ENCODE peak calls at places on chromosomes 1 and 21, in nine cellular contexts. H is CD4-positive, alpha-beta memory T cell; L is MM.1S; C is left lung; I is endothelial cell of umbilical vein; P is lung; T is pancreas; R is GM23248; J is cardiac muscle cell. Z is an unnamed sample. For H3K4me1, H3K36me3 and H3K27me3, the result is how much of the 10 kb centered on the place peaks cover.

GRCh38 chr21:37639756-37640155 is 273.2 kb downstream of the DYRK1A start:
- DNase-seq in H (no peak), L (no peak), C (no peak), I (peak), P (no peak), T (no peak), R (no peak), J (no peak), Z (no peak)

GRCh38 chr1:105437847-105438246 is 1618.6 kb upstream of the PRMT6 start:
- DNase-seq in H (no peak), L (no peak), C (no peak), I (no peak), P (no peak), T (no peak), R (no peak), J (no peak), Z (no peak)

GRCh38 chr1:244316986-244317655 is 134.6 kb downstream of the ADSS2 start:
- DNase-seq in H (no peak), L (no peak), C (no peak), I (no peak), P (peak), T (no peak), R (no peak), J (no peak), Z (no peak)

GRCh38 chr1:246959944-246960693 is 28.4 kb upstream of the AHCTF1 start:
- DNase-seq in H (no peak), L (no peak), C (no peak), I (peak), P (no peak), T (no peak), R (no peak), J (no peak), Z (no peak)

GRCh38 chr1:30199563-30199962 is 523.8 kb downstream of the MATN1 start:
- DNase-seq in H (no peak), L (no peak), C (no peak), I (no peak), P (peak), T (no peak), R (no peak), J (no peak), Z (no peak)

GRCh38 chr1:221527886-221528634 is 213.8 kb downstream of the DUSP10 start:
- DNase-seq in H (no peak), L (no peak), C (no peak), I (no peak), P (no peak), T (no peak), R (no peak), J (no peak), Z (no peak)

GRCh38 chr1:145707183-145707867 is at the start of gene PDZK1:
- DNase-seq in H (no peak), L (no peak), C (no peak), I (no peak), P (no peak), T (peak), R (no peak), J (no peak), Z (no peak)

GRCh38 chr1:53375440-53375839 is 47.6 kb upstream of the LRP8 start:
- DNase-seq in H (no peak), L (no peak), C (peak), I (no peak), P (no peak), T (no peak), R (no peak), J (no peak), Z (no peak)

GRCh38 chr21:28781602-28782274 is 210.9 kb downstream of the LTN1 start:
- DNase-seq in H (peak), L (peak), C (no peak), I (peak), P (no peak), T (no peak), R (peak), J (peak), Z (no peak)

GRCh38 chr1:34896612-34897011 is 32.8 kb downstream of the DLGAP3 start:
- DNase-seq in H (no peak), L (no peak), C (no peak), I (no peak), P (no peak), T (no peak), R (no peak), J (no peak), Z (no peak)

GRCh38 chr1:37415611-37416244 is 58.7 kb upstream of the ZC3H12A start:
- DNase-seq in H (no peak), L (no peak), C (no peak), I (no peak), P (no peak), T (no peak), R (no peak), J (no peak), Z (no peak)

GRCh38 chr1:222240536-222241181 is 307.2 kb downstream of the HHIPL2 start:
- DNase-seq in H (no peak), L (no peak), C (no peak), I (no peak), P (no peak), T (no peak), R (peak), J (no peak), Z (no peak)

GRCh38 chr1:29388884-29389283 is 152.6 kb downstream of the PTPRU start:
- DNase-seq in H (no peak), L (no peak), C (no peak), I (no peak), P (no peak), T (no peak), R (no peak), J (no peak), Z (no peak)

GRCh38 chr1:231676487-231676886 is 49.9 kb downstream of the DISC1 start:
- DNase-seq in H (no peak), L (no peak), C (no peak), I (no peak), P (no peak), T (no peak), R (no peak), J (no peak), Z (no peak)

GRCh38 chr1:6447016-6447817 is 18.8 kb downstream of the TNFRSF25 start:
- DNase-seq in H (peak), L (no peak), C (no peak), I (no peak), P (no peak), T (peak), R (no peak), J (peak), Z (no peak)

GRCh38 chr21:17602874-17603273 is 9.8 kb downstream of the BTG3 start:
- DNase-seq in H (no peak), L (no peak), C (no peak), I (no peak), P (no peak), T (no peak), R (peak), J (no peak), Z (no peak)

GRCh38 chr21:16842716-16843115 is 670.1 kb upstream of the CXADR start:
- DNase-seq in H (no peak), L (no peak), C (no peak), I (no peak), P (no peak), T (no peak), R (peak), J (no peak), Z (no peak)

GRCh38 chr21:41183575-41183974 is 15.6 kb downstream of the BACE2 start:
- DNase-seq in H (no peak), L (no peak), C (no peak), I (no peak), P (no peak), T (no peak), R (no peak), J (no peak), Z (no peak)

GRCh38 chr1:72281637-72282270 is 585 bp downstream of the NEGR1 start:
- DNase-seq in H (peak), L (no peak), C (no peak), I (no peak), P (no peak), T (no peak), R (peak), J (no peak), Z (peak)

GRCh38 chr1:245798367-245798747 is 643.6 kb downstream of the KIF26B start:
- DNase-seq in H (no peak), L (no peak), C (no peak), I (no peak), P (no peak), T (no peak), R (no peak), J (peak), Z (no peak)

GRCh38 chr1:54294846-54295245 is 94.9 kb downstream of the MRPL37 start:
- DNase-seq in H (no peak), L (no peak), C (no peak), I (no peak), P (no peak), T (no peak), R (peak), J (no peak), Z (no peak)

GRCh38 chr1:226821719-226822085 is 48.7 kb upstream of the PSEN2 start:
- DNase-seq in H (no peak), L (no peak), C (no peak), I (peak), P (no peak), T (no peak), R (peak), J (no peak), Z (no peak)

GRCh38 chr1:60129916-60130315 is 56.3 kb upstream of the C1orf87 start:
- DNase-seq in H (no peak), L (no peak), C (no peak), I (no peak), P (no peak), T (no peak), R (peak), J (no peak), Z (no peak)

GRCh38 chr1:233704125-233704881 is 90.4 kb downstream of the KCNK1 start:
- DNase-seq in H (no peak), L (no peak), C (no peak), I (no peak), P (no peak), T (no peak), R (peak), J (no peak), Z (no peak)

GRCh38 chr1:17212487-17213121 is 7.7 kb downstream of the PADI1 start:
- DNase-seq in H (peak), L (no peak), C (no peak), I (peak), P (no peak), T (peak), R (peak), J (peak), Z (peak)

GRCh38 chr1:245652660-245653427 is 498.1 kb downstream of the KIF26B start:
- DNase-seq in H (no peak), L (no peak), C (no peak), I (no peak), P (no peak), T (no peak), R (no peak), J (peak), Z (no peak)

GRCh38 chr1:26820784-26821269 is 5.7 kb upstream of the ZDHHC18 start:
- DNase-seq in H (peak), L (peak), C (no peak), I (no peak), P (no peak), T (no peak), R (no peak), J (no peak), Z (peak)

GRCh38 chr1:5999711-6000443 is 7.7 kb upstream of the NPHP4 start:
- DNase-seq in H (no peak), L (no peak), C (peak), I (no peak), P (no peak), T (peak), R (no peak), J (no peak), Z (no peak)

GRCh38 chr1:45155423-45155822 is 51.0 kb downstream of the ZSWIM5 start:
- DNase-seq in H (no peak), L (no peak), C (no peak), I (no peak), P (no peak), T (no peak), R (no peak), J (no peak), Z (no peak)

GRCh38 chr1:84573481-84573966 is 716 bp downstream of the CTBS start:
- DNase-seq in H (no peak), L (peak), C (no peak), I (no peak), P (no peak), T (no peak), R (peak), J (no peak), Z (no peak)

GRCh38 chr21:31781737-31782136 is 49.8 kb upstream of the SCAF4 start:
- DNase-seq in H (no peak), L (no peak), C (peak), I (no peak), P (peak), T (no peak), R (peak), J (no peak), Z (no peak)

GRCh38 chr1:61523219-61523618 is 201.7 kb downstream of the TM2D1 start:
- DNase-seq in H (no peak), L (no peak), C (no peak), I (no peak), P (no peak), T (no peak), R (no peak), J (no peak), Z (no peak)

GRCh38 chr1:19443321-19443720 is 42.0 kb downstream of the CAPZB start:
- DNase-seq in H (no peak), L (no peak), C (no peak), I (no peak), P (no peak), T (no peak), R (no peak), J (no peak), Z (no peak)

GRCh38 chr1:19442150-19443096 is 42.9 kb downstream of the CAPZB start:
- DNase-seq in H (no peak), L (no peak), C (no peak), I (peak), P (no peak), T (no peak), R (peak), J (no peak), Z (no peak)

GRCh38 chr1:19438552-19439196 is 46.7 kb downstream of the CAPZB start:
- DNase-seq in H (no peak), L (no peak), C (no peak), I (no peak), P (no peak), T (no peak), R (peak), J (no peak), Z (no peak)

GRCh38 chr1:19439464-19440171 is 45.7 kb downstream of the CAPZB start:
- DNase-seq in H (peak), L (no peak), C (no peak), I (peak), P (no peak), T (no peak), R (peak), J (peak), Z (peak)

GRCh38 chr1:19441048-19441447 is 44.3 kb downstream of the CAPZB start:
- DNase-seq in H (no peak), L (no peak), C (no peak), I (no peak), P (no peak), T (no peak), R (peak), J (no peak), Z (no peak)
- H3K4me1 ChIP-seq in H (half or more), L (under half), C (under half), I (half or more), P (under half), T (under half), R (half or more), J (under half), Z (half or more)

GRCh38 chr1:212951058-212951923 is 950 bp downstream of the VASH2 start:
- DNase-seq in H (peak), L (no peak), C (no peak), I (no peak), P (no peak), T (peak), R (peak), J (peak), Z (no peak)
- H3K36me3 ChIP-seq in H (under half), L (under half), C (under half), I (under half), P (under half), T (under half), R (under half), J (under half), Z (under half)

DNA sequence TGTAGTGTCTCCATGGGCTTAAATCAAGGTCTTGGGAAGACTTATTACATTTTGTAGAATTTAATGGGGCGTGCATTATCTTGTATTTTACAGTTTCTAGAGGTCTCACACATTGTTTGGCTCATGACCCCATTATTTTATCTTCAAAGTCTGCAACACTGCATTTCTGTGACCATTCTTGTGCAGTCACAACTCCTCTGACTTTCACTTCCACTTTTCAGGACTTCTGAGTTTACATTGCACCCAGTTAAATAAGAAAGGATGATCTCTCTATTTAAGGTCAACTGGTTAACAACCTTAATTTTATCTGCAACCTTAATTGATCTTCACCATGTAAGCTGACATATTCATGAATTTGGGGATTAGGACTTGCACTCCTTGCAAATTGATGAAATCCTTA is 1186.6 kb downstream of the MRPL39 start:
- DNase-seq in H (no peak), L (peak), C (no peak), I (no peak), P (no peak), T (no peak), R (no peak), J (no peak), Z (no peak)
- H3K27me3 ChIP-seq in H (under half), L (under half), C (under half), I (under half), P (under half), T (under half), R (under half), J (under half), Z (under half)

DNA sequence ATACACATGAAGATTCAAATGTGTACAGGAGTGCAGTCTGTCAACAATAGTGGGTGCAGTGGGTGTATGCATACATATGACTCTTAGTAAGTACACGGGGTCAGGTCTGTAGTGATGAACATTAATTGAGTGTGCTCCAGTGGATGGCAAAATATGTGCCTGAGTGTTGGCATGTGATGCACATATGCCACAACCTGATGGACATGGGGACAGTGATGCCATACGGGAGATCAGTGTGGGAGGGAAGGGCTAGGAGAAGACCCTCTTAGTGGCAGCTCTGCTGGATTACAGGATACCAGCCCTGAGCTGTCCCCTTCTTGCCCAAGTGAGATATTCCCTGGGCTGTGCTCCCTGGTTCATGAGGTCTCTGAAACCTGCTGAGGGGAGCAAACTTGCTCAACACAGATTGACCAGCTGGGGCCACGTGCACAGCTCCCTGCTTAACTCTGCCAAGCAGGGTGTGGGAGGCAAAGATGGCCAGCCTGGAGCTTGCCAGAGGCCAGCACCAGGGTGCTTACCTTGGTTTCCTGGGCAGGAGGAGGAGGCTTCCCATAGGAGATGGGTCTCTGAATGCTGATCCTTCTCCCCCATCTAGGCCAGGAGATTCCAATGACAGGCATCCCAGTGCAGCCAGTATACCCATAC is 2.2 kb downstream of the SHISA4 start:
- DNase-seq in H (no peak), L (no peak), C (no peak), I (no peak), P (no peak), T (no peak), R (no peak), J (no peak), Z (no peak)
- H3K4me1 ChIP-seq in H (under half), L (under half), C (under half), I (under half), P (under half), T (under half), R (under half), J (under half), Z (under half)

DNA sequence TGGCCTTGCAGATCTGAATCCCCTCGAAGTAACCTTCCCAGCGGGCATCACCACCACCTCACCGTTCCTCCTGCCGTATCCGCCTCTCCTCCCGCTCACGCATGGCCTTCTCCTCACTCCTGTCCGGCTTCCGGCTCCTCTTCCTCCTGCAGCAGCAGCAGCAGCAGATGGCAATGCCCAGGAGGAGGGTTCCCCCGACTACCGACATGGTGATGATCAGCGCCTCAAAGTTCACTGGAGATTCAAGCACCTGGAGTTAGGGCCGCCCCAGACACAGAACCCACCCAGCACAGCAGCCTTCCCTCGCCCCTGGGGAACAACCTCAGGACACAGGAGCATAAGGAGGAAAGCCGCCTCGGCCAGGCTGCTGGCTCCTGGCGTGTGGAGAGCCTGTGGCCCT is 17.4 kb downstream of the PTTG1IP start:
- DNase-seq in H (no peak), L (peak), C (no peak), I (no peak), P (no peak), T (no peak), R (no peak), J (no peak), Z (no peak)
- H3K36me3 ChIP-seq in H (half or more), L (under half), C (under half), I (half or more), P (half or more), T (under half), R (half or more), J (under half), Z (under half)

GRCh38 chr1:166972827-166973226 is 2.5 kb downstream of the ILDR2 start:
- DNase-seq in H (no peak), L (no peak), C (no peak), I (no peak), P (no peak), T (no peak), R (no peak), J (peak), Z (no peak)

GRCh38 chr1:166975361-166976129 is at the start of gene ILDR2:
- DNase-seq in H (peak), L (peak), C (peak), I (peak), P (peak), T (peak), R (peak), J (peak), Z (peak)

GRCh38 chr1:166972193-166972592 is 3.1 kb downstream of the ILDR2 start:
- DNase-seq in H (no peak), L (no peak), C (no peak), I (no peak), P (no peak), T (no peak), R (no peak), J (no peak), Z (no peak)

GRCh38 chr1:166977951-166978350 is 2.6 kb upstream of the ILDR2 start:
- DNase-seq in H (no peak), L (no peak), C (no peak), I (no peak), P (no peak), T (no peak), R (no peak), J (no peak), Z (no peak)

GRCh38 chr1:166974647-166975345 is 544 bp downstream of the ILDR2 start:
- DNase-seq in H (peak), L (peak), C (no peak), I (no peak), P (no peak), T (no peak), R (no peak), J (no peak), Z (peak)
- H3K27me3 ChIP-seq in H (under half), L (under half), C (under half), I (under half), P (under half), T (under half), R (half or more), J (half or more), Z (under half)

DNA sequence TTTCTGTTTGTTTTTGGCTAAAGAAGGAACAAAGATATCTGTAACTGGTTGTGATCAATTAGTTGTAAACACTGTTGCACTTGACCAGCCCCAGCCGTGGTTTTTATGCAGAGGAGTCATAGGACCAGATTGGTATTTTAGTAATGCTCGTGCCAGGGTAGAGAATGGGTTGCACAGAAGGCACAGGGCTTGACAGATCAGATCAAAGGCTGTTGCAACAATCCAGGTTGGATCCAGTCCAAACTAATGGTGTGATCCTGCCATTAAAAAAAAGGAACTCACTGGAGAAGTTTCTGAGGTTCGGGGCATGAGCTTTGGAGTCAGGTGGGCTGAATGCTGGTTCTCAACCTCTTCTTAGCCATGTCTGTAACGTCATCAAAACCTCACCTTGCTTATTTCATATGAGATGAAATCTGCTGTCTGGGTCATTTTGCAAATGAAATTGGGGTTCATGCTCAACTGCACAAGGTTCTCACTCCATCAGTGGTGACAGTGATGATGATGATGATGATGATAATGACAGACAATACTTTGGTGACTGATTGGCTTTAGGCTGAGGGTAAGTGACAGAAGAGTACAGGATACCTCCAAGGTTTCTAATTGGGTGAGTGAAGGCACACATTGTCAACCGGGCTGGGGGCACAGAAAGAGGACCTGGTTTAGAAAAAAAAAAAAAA is 43.1 kb downstream of the ZNF281 start:
- DNase-seq in H (no peak), L (no peak), C (no peak), I (no peak), P (no peak), T (no peak), R (no peak), J (no peak), Z (no peak)
- H3K4me1 ChIP-seq in H (under half), L (under half), C (under half), I (under half), P (under half), T (under half), R (half or more), J (under half), Z (under half)